ENCODE peak calls at places on chromosomes 2 and 18, in ten cellular contexts. U is mammary epithelial cell, S is OCI-LY7, F is IMR-90, A is hepatocyte, G is H9, K is GM23338, B is fibroblast of lung, W is HCT116, I is DND-41. T is an unnamed sample. For H3K4me1, the result is how much of the 10 kb centered on the place peaks cover.

GRCh38 chr2:88005776-88006175 is 10.6 kb downstream of the RNU2-63P start:
- DNase-seq in U (no peak), S (no peak), F (no peak), A (no peak), G (peak), K (no peak), B (no peak), W (no peak), I (no peak), T (no peak)

GRCh38 chr2:10497797-10498251 is 49.7 kb upstream of the ODC1 start:
- DNase-seq in U (peak), S (no peak), F (peak), A (peak), G (no peak), K (no peak), B (peak), W (peak), I (peak), T (peak)

GRCh38 chr18:54075681-54076080 is 148.8 kb downstream of the MBD2 start:
- DNase-seq in U (peak), S (no peak), F (no peak), A (no peak), G (no peak), K (no peak), B (no peak), W (no peak), I (no peak), T (peak)

GRCh38 chr2:152594792-152595191 is 122.5 kb downstream of the PRPF40A start:
- DNase-seq in U (no peak), S (no peak), F (peak), A (no peak), G (no peak), K (no peak), B (peak), W (no peak), I (no peak), T (no peak)

GRCh38 chr2:39027427-39027826 is 93.4 kb downstream of the SOS1 start:
- DNase-seq in U (no peak), S (no peak), F (no peak), A (no peak), G (no peak), K (peak), B (no peak), W (no peak), I (no peak), T (no peak)

GRCh38 chr2:68319397-68320117 is at the start of gene CNRIP1:
- DNase-seq in U (peak), S (no peak), F (peak), A (peak), G (peak), K (no peak), B (peak), W (no peak), I (no peak), T (peak)

GRCh38 chr2:208235860-208236259 is 19.0 kb downstream of the IDH1 start:
- DNase-seq in U (no peak), S (no peak), F (no peak), A (no peak), G (no peak), K (no peak), B (no peak), W (no peak), I (no peak), T (no peak)

GRCh38 chr2:178072383-178073301 is at the start of gene PDE11A:
- DNase-seq in U (peak), S (no peak), F (peak), A (peak), G (peak), K (peak), B (peak), W (peak), I (no peak), T (peak)

GRCh38 chr2:229873123-229873581 is 48.7 kb downstream of the TRIP12 start:
- DNase-seq in U (no peak), S (no peak), F (no peak), A (no peak), G (no peak), K (no peak), B (no peak), W (no peak), I (no peak), T (no peak)

GRCh38 chr2:42068571-42069178 is 20.9 kb downstream of the PKDCC start:
- DNase-seq in U (no peak), S (no peak), F (no peak), A (no peak), G (no peak), K (no peak), B (no peak), W (no peak), I (no peak), T (no peak)

GRCh38 chr2:69767034-69767433 is 25.1 kb downstream of the ANXA4 start:
- DNase-seq in U (no peak), S (no peak), F (peak), A (no peak), G (no peak), K (no peak), B (peak), W (no peak), I (no peak), T (no peak)

GRCh38 chr18:45562567-45563479 is 52.5 kb upstream of the SLC14A2 start:
- DNase-seq in U (no peak), S (no peak), F (no peak), A (peak), G (no peak), K (no peak), B (no peak), W (no peak), I (no peak), T (no peak)

GRCh38 chr2:191724015-191724414 is 46.1 kb downstream of the NABP1 start:
- DNase-seq in U (no peak), S (no peak), F (no peak), A (no peak), G (no peak), K (no peak), B (no peak), W (no peak), I (no peak), T (no peak)

GRCh38 chr18:36744261-36744876 is 84.4 kb downstream of the TPGS2 start:
- DNase-seq in U (no peak), S (no peak), F (peak), A (no peak), G (no peak), K (no peak), B (no peak), W (no peak), I (no peak), T (no peak)

GRCh38 chr2:156518160-156518559 is 82.0 kb downstream of the GPD2 start:
- DNase-seq in U (no peak), S (no peak), F (no peak), A (no peak), G (no peak), K (no peak), B (no peak), W (no peak), I (no peak), T (no peak)

GRCh38 chr2:96663177-96663576 is 20.6 kb downstream of the FER1L5 start:
- DNase-seq in U (no peak), S (no peak), F (no peak), A (no peak), G (no peak), K (no peak), B (no peak), W (no peak), I (no peak), T (no peak)

GRCh38 chr2:2871480-2872308 is 505.9 kb downstream of the EIPR1 start:
- DNase-seq in U (no peak), S (no peak), F (no peak), A (no peak), G (no peak), K (no peak), B (no peak), W (no peak), I (no peak), T (no peak)

GRCh38 chr2:63614983-63615945 is 26.5 kb downstream of the MDH1 start:
- DNase-seq in U (peak), S (no peak), F (peak), A (peak), G (peak), K (peak), B (no peak), W (peak), I (no peak), T (peak)

DNA sequence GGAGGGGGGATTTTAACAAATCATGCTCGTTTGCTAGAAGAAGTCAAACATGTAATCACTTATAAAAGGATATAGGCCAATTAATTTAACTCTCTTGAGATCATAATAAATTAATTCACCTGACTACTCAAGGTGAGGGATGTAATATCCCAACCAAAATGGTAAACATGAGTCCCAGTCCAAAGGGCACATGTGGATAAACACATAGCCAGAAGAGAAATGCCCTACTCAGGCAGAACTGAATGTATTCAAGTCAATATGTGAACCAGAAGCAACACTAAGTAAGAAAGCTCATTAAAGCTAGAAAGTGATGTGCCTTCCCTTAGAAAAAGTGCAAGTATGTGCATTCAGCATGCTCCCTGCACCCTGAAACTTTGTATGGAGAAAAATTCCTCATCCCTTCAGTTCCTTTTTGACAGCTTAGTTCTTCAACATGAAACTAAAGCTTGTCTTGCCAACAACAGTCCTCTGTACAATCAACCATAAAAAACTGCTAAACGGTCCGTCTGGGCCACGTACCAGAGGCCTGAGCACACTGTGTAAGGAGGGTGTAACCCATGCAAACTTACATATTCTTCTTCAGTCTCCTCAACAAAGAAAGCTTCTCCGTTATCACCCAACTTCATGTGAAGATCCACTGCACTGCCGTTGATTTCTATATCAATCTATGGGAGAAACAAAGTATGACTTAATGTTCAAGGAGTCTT is 58.9 kb downstream of the LPIN2 start:
- DNase-seq in U (no peak), S (no peak), F (no peak), A (no peak), G (no peak), K (no peak), B (no peak), W (no peak), I (no peak), T (no peak)
- H3K4me1 ChIP-seq in U (under half), S (under half), F (under half), A (under half), G (under half), K (under half), B (under half), W (under half), I (under half), T (under half)

GRCh38 chr2:176832086-176832485 is 380.5 kb upstream of the HNRNPA3 start:
- DNase-seq in U (no peak), S (no peak), F (no peak), A (no peak), G (no peak), K (no peak), B (no peak), W (no peak), I (no peak), T (no peak)

GRCh38 chr2:176827269-176827668 is 385.3 kb upstream of the HNRNPA3 start:
- DNase-seq in U (no peak), S (no peak), F (no peak), A (no peak), G (no peak), K (no peak), B (no peak), W (no peak), I (no peak), T (no peak)

GRCh38 chr2:176826356-176826755 is 386.2 kb upstream of the HNRNPA3 start:
- DNase-seq in U (no peak), S (no peak), F (no peak), A (no peak), G (no peak), K (no peak), B (no peak), W (no peak), I (no peak), T (no peak)

GRCh38 chr2:176830362-176830761 is 382.2 kb upstream of the HNRNPA3 start:
- DNase-seq in U (no peak), S (peak), F (no peak), A (no peak), G (peak), K (peak), B (no peak), W (no peak), I (no peak), T (peak)
- TF ChIP-seq CTCF in U (no peak), S (peak), F (no peak), A (no peak), G (peak), K (peak), B (no peak), W (no peak), I (peak), T (peak)

GRCh38 chr18:711693-712400 is 583 bp downstream of the ENOSF1 start:
- DNase-seq in U (peak), S (peak), F (peak), A (peak), G (no peak), K (peak), B (peak), W (peak), I (peak), T (peak)

GRCh38 chr18:711330-711692 is 1.1 kb downstream of the ENOSF1 start:
- DNase-seq in U (no peak), S (no peak), F (no peak), A (no peak), G (no peak), K (peak), B (no peak), W (no peak), I (no peak), T (no peak)

GRCh38 chr18:710418-711300 is 1.8 kb downstream of the ENOSF1 start:
- DNase-seq in U (no peak), S (no peak), F (no peak), A (no peak), G (no peak), K (no peak), B (no peak), W (no peak), I (no peak), T (no peak)

GRCh38 chr18:712401-713134 is at the start of gene ENOSF1:
- DNase-seq in U (peak), S (peak), F (peak), A (peak), G (peak), K (peak), B (peak), W (peak), I (peak), T (peak)

GRCh38 chr18:713135-713490 is 683 bp upstream of the ENOSF1 start:
- DNase-seq in U (no peak), S (no peak), F (no peak), A (no peak), G (peak), K (no peak), B (no peak), W (no peak), I (no peak), T (no peak)
- H2AFZ ChIP-seq in U (peak), S (no peak), F (peak), A (peak), G (no peak), K (peak), B (peak), W (no peak), I (no peak), T (peak)

GRCh38 chr2:218020966-218021535 is 18.3 kb upstream of the TNS1 start:
- DNase-seq in U (no peak), S (no peak), F (no peak), A (no peak), G (no peak), K (no peak), B (no peak), W (no peak), I (no peak), T (no peak)

GRCh38 chr2:218019411-218020060 is 16.7 kb upstream of the TNS1 start:
- DNase-seq in U (no peak), S (no peak), F (no peak), A (no peak), G (no peak), K (no peak), B (no peak), W (no peak), I (no peak), T (no peak)

GRCh38 chr2:218021536-218022071 is 18.8 kb upstream of the TNS1 start:
- DNase-seq in U (no peak), S (no peak), F (no peak), A (no peak), G (no peak), K (no peak), B (no peak), W (no peak), I (no peak), T (no peak)

GRCh38 chr2:218022131-218022850 is 19.5 kb upstream of the TNS1 start:
- DNase-seq in U (no peak), S (no peak), F (no peak), A (no peak), G (peak), K (no peak), B (no peak), W (no peak), I (no peak), T (no peak)

DNA sequence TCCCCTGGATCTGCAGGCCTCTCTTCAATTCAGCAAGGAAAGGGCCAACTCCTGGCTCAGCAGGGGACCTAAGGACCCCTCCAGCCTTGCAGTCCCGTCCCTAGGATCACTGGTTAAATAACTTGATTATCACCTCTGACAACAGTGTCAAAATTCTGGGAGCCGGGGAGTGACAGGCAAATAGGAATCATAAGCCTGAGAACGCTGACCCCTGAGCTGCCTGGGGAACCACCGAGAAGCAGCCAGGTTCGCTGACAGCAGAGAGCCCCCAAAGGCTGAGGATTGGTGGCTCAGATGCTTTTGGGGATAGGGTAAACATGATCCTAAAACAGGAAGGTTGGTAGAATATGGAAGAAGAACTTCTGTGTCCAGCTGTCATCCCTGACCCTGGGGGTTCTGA is 17.5 kb upstream of the TNS1 start:
- DNase-seq in U (no peak), S (no peak), F (no peak), A (no peak), G (no peak), K (no peak), B (no peak), W (no peak), I (no peak), T (no peak)
- H3K4me1 ChIP-seq in U (under half), S (under half), F (under half), A (under half), G (under half), K (under half), B (under half), W (under half), I (under half), T (under half)

GRCh38 chr2:20667151-20667530 is 197 bp downstream of the GDF7 start:
- DNase-seq in U (no peak), S (no peak), F (no peak), A (no peak), G (no peak), K (no peak), B (no peak), W (no peak), I (no peak), T (no peak)
- TF ChIP-seq CTCF in U (no peak), S (no peak), F (no peak), A (no peak), G (no peak), K (no peak), B (no peak), W (no peak), I (no peak), T (no peak)

GRCh38 chr2:37742286-37742685 is 70.8 kb upstream of the CDC42EP3 start:
- DNase-seq in U (no peak), S (no peak), F (peak), A (no peak), G (no peak), K (no peak), B (peak), W (no peak), I (no peak), T (peak)
- H2AFZ ChIP-seq in U (no peak), S (no peak), F (peak), A (no peak), G (no peak), K (no peak), B (no peak), W (no peak), I (no peak), T (peak)

GRCh38 chr18:23169683-23170082 is 34.4 kb downstream of the CABLES1 start:
- DNase-seq in U (no peak), S (no peak), F (no peak), A (no peak), G (peak), K (peak), B (no peak), W (no peak), I (no peak), T (no peak)
- H3K4me1 ChIP-seq in U (under half), S (under half), F (under half), A (under half), G (under half), K (under half), B (under half), W (under half), I (under half), T (under half)